ENCODE peak calls at places on chromosomes 6 and 20, in six cellular contexts. W is AG10803, O is C1 segment of cervical spinal cord, G is cardiac septum, X is ascending aorta, Y is MCF 10A. A is an unnamed sample.

GRCh38 chr6:115838763-115839401 is 221.8 kb downstream of the FRK start:
- DNase-seq in G (no peak), O (no peak), W (peak), Y (peak), X (no peak), A (no peak)

GRCh38 chr6:132198896-132199295 is 202.4 kb downstream of the MOXD1 start:
- DNase-seq in X (no peak), Y (no peak), G (no peak), W (peak), O (no peak), A (no peak)

GRCh38 chr6:5531853-5532375 is 270.6 kb downstream of the FARS2 start:
- DNase-seq in O (no peak), X (no peak), Y (no peak), G (no peak), W (no peak), A (no peak)

GRCh38 chr20:22729180-22729579 is 144.8 kb upstream of the FOXA2 start:
- DNase-seq in X (no peak), W (no peak), O (no peak), G (no peak), Y (no peak), A (no peak)

GRCh38 chr6:11604215-11604614 is 66.7 kb downstream of the TMEM170B start:
- DNase-seq in Y (no peak), G (no peak), X (no peak), O (no peak), W (no peak), A (no peak)

GRCh38 chr20:63312690-63313348 is 19.8 kb downstream of the COL20A1 start:
- DNase-seq in W (no peak), G (no peak), X (no peak), O (no peak), Y (no peak), A (no peak)

GRCh38 chr6:28311139-28311823 is 24.7 kb downstream of the ZSCAN31 start:
- DNase-seq in X (no peak), W (no peak), O (no peak), Y (no peak), G (no peak), A (no peak)

GRCh38 chr6:150409576-150410066 is 40.8 kb downstream of the IYD start:
- DNase-seq in Y (peak), W (no peak), X (no peak), G (no peak), O (no peak), A (no peak)

A was measured in occipital lobe.